ENCODE peak calls at places on chromosome 16, in eight cellular contexts. W is A549, T is AG10803, Z is mucosa of descending colon, P is cardiac fibroblast, G is neural crest cell, M is tibial nerve, A is pancreas. D is an unnamed sample.

GRCh38 chr16:55391760-55392375 is 67.9 kb downstream of the IRX6 start:
- DNase-seq in W (no peak), T (no peak), Z (no peak), P (no peak), G (no peak), M (no peak), A (no peak), D (no peak)

GRCh38 chr16:66489385-66489784 is 60.5 kb downstream of the TK2 start:
- DNase-seq in W (no peak), T (no peak), Z (no peak), P (no peak), G (no peak), M (no peak), A (no peak), D (no peak)

GRCh38 chr16:56793504-56793903 is 63.6 kb downstream of the NUP93 start:
- DNase-seq in W (peak; percentile 14), T (peak; percentile 41), Z (no peak), P (peak; percentile 69), G (no peak), M (no peak), A (no peak), D (no peak)

GRCh38 chr16:57981636-57982035 is 10.7 kb upstream of the CNGB1 start:
- DNase-seq in W (no peak), T (no peak), Z (no peak), P (no peak), G (no peak), M (no peak), A (no peak), D (no peak)

GRCh38 chr16:85767569-85767968 is 16.7 kb upstream of the C16orf74 start:
- DNase-seq in W (peak; percentile 96), T (peak; percentile 91), Z (no peak), P (peak; percentile 84), G (no peak), M (no peak), A (no peak), D (no peak)

GRCh38 chr16:66154801-66155200 is 211.7 kb upstream of the CDH5 start:
- DNase-seq in W (no peak), T (peak; percentile 48), Z (no peak), P (peak; percentile 74), G (no peak), M (no peak), A (no peak), D (no peak)

GRCh38 chr16:86809458-86809955 is 231.2 kb downstream of the FOXL1 start:
- DNase-seq in W (peak; percentile 64), T (peak; percentile 72), Z (no peak), P (peak; percentile 28), G (no peak), M (no peak), A (no peak), D (no peak)

GRCh38 chr16:57367111-57367752 is 5.1 kb upstream of the CX3CL1 start:
- DNase-seq in W (no peak), T (peak; percentile 17), Z (no peak), P (peak; percentile 14), G (no peak), M (no peak), A (no peak), D (no peak)

GRCh38 chr16:57570301-57571070 is 28.0 kb downstream of the ADGRG5 start:
- DNase-seq in W (no peak), T (no peak), Z (no peak), P (no peak), G (no peak), M (no peak), A (no peak), D (no peak)

GRCh38 chr16:11655655-11656054 is 12.6 kb upstream of the SNN start:
- DNase-seq in W (no peak), T (no peak), Z (no peak), P (no peak), G (no peak), M (no peak), A (no peak), D (no peak)

GRCh38 chr16:79608976-79609375 is 8.4 kb upstream of the MAF start:
- DNase-seq in W (no peak), T (no peak), Z (no peak), P (no peak), G (no peak), M (no peak), A (no peak), D (no peak)

GRCh38 chr16:27179500-27180072 is 23.7 kb upstream of the KDM8 start:
- DNase-seq in W (peak; percentile 58), T (peak; percentile 62), Z (peak; percentile 92), P (peak; percentile 76), G (peak; percentile 80), M (peak; percentile 70), A (peak; percentile 96), D (peak; percentile 53)

GRCh38 chr16:80887062-80887461 is 82.7 kb upstream of the CDYL2 start:
- DNase-seq in W (no peak), T (no peak), Z (no peak), P (no peak), G (no peak), M (no peak), A (no peak), D (no peak)

GRCh38 chr16:31301708-31302400 is 42.1 kb downstream of the ITGAM start:
- DNase-seq in W (peak; percentile 8), T (peak; percentile 40), Z (no peak), P (peak; percentile 40), G (no peak), M (no peak), A (no peak), D (no peak)

GRCh38 chr16:72913551-72913950 is 134.4 kb downstream of the ZFHX3 start:
- DNase-seq in W (no peak), T (no peak), Z (no peak), P (no peak), G (no peak), M (no peak), A (no peak), D (no peak)

GRCh38 chr16:25914357-25914962 is 222.7 kb downstream of the HS3ST4 start:
- DNase-seq in W (no peak), T (no peak), Z (no peak), P (no peak), G (no peak), M (no peak), A (no peak), D (no peak)

GRCh38 chr16:85673529-85674417 is 15.0 kb downstream of the GINS2 start:
- DNase-seq in W (no peak), T (peak; percentile 4), Z (peak; percentile 39), P (peak; percentile 80), G (no peak), M (no peak), A (peak; percentile 80), D (no peak)

GRCh38 chr16:71707199-71707598 is 17.3 kb downstream of the PHLPP2 start:
- DNase-seq in W (no peak), T (no peak), Z (no peak), P (no peak), G (no peak), M (no peak), A (no peak), D (no peak)

GRCh38 chr16:31274831-31275816 is 15.3 kb downstream of the ITGAM start:
- DNase-seq in W (no peak), T (no peak), Z (no peak), P (no peak), G (no peak), M (no peak), A (peak; percentile 30), D (no peak)

GRCh38 chr16:71542377-71542776 is 16.2 kb downstream of the CHST4 start:
- DNase-seq in W (peak; percentile 58), T (peak; percentile 14), Z (peak; percentile 42), P (peak; percentile 30), G (peak; percentile 40), M (no peak), A (peak; percentile 74), D (peak; percentile 26)

GRCh38 chr16:3444032-3444388 is 530 bp downstream of the NAA60 start:
- DNase-seq in W (no peak), T (peak; percentile 79), Z (peak; percentile 45), P (peak; percentile 83), G (no peak), M (no peak), A (no peak), D (no peak)

GRCh38 chr16:51577621-51578303 is 426.7 kb upstream of the SALL1 start:
- DNase-seq in W (no peak), T (no peak), Z (no peak), P (peak; percentile 18), G (no peak), M (no peak), A (no peak), D (no peak)

GRCh38 chr16:57284206-57284951 is at the start of gene PLLP:
- DNase-seq in W (peak; percentile 69), T (no peak), Z (peak; percentile 79), P (no peak), G (no peak), M (no peak), A (peak; percentile 86), D (peak; percentile 55)

GRCh38 chr16:71482569-71482968 is 6.6 kb downstream of the ZNF19 start:
- DNase-seq in W (no peak), T (no peak), Z (no peak), P (no peak), G (no peak), M (no peak), A (no peak), D (no peak)

GRCh38 chr16:11949527-11949926 is 7.7 kb upstream of the NPIPB2 start:
- DNase-seq in W (peak; percentile 55), T (peak; percentile 60), Z (no peak), P (peak; percentile 45), G (peak; percentile 8), M (no peak), A (no peak), D (no peak)

GRCh38 chr16:48136547-48137360 is 19.0 kb downstream of the ABCC12 start:
- DNase-seq in W (no peak), T (peak; percentile 19), Z (no peak), P (peak; percentile 64), G (no peak), M (no peak), A (no peak), D (no peak)
- TF ChIP-seq CTCF in W (no peak), T (no peak), Z (no peak), P (no peak), G (no peak), M (no peak), A (no peak), D (no peak)

DNA sequence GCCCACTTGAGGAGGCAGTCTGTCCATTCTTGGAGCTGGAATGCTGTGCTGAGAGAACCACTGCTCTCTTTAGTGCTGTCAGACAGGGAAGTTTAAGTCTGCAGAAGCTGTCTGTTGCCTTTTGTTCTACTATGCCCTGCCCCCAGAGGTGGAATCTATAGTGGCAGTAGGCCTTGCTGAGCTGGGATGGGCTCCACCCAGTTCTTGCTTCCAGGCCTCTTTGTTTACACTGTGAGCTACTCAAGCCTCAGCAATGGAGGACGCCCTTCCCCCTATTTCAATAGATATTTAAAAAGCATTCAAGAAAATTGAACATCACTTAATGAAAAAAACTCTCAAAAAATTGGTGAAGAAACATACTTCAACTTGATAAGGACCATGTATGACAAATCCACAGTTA is 313.5 kb downstream of the PHKB start:
- DNase-seq in W (no peak), T (no peak), Z (peak; percentile 50), P (peak; percentile 26), G (peak; percentile 8), M (no peak), A (no peak), D (no peak)
- TF ChIP-seq CTCF in W (no peak), T (no peak), Z (no peak), P (peak; percentile 33), G (peak; percentile 29), M (no peak), A (no peak), D (no peak)

GRCh38 chr16:89131783-89132182 is 38.1 kb downstream of the ACSF3 start:
- DNase-seq in W (no peak), T (no peak), Z (peak; percentile 11), P (no peak), G (no peak), M (no peak), A (peak; percentile 41), D (no peak)
- TF ChIP-seq CTCF in W (no peak), T (no peak), Z (no peak), P (no peak), G (no peak), M (no peak), A (no peak), D (no peak)

GRCh38 chr16:82580293-82580900 is 46.4 kb upstream of the CDH13 start:
- DNase-seq in W (peak; percentile 8), T (peak; percentile 29), Z (no peak), P (peak; percentile 5), G (no peak), M (no peak), A (no peak), D (no peak)
- TF ChIP-seq CTCF in W (no peak), T (peak; percentile 43), Z (no peak), P (peak; percentile 23), G (peak; percentile 40), M (peak; percentile 14), A (no peak), D (peak; percentile 42)

D was measured in GM06990.